ENCODE peak calls at places on chromosome 11, in seven cellular contexts. One of them, this sample, is unnamed.

GRCh38 chr11:10488581-10489443 is 33.7 kb downstream of the AMPD3 start:
- DNase-seq in K562: no peak
- DNase-seq in MCF 10A: peak
- DNase-seq in ovary: peak
- DNase-seq in Daoy: no peak
- DNase-seq in AG08396: no peak
- DNase-seq in caudate nucleus: no peak
- DNase-seq in this sample: no peak

GRCh38 chr11:124977006-124977405 is 23.0 kb downstream of the CCDC15 start:
- DNase-seq in AG08396: no peak
- DNase-seq in caudate nucleus: no peak
- DNase-seq in MCF 10A: no peak
- DNase-seq in ovary: no peak
- DNase-seq in K562: no peak
- DNase-seq in Daoy: no peak
- DNase-seq in this sample: no peak

GRCh38 chr11:14905104-14906033 is 13.3 kb upstream of the CYP2R1 start:
- DNase-seq in ovary: peak
- DNase-seq in Daoy: peak
- DNase-seq in caudate nucleus: peak
- DNase-seq in K562: no peak
- DNase-seq in AG08396: peak
- DNase-seq in MCF 10A: no peak
- DNase-seq in this sample: peak

GRCh38 chr11:74847895-74848294 is 99.2 kb downstream of the RNF169 start:
- DNase-seq in ovary: no peak
- DNase-seq in MCF 10A: no peak
- DNase-seq in AG08396: no peak
- DNase-seq in Daoy: no peak
- DNase-seq in K562: no peak
- DNase-seq in caudate nucleus: no peak
- DNase-seq in this sample: no peak

GRCh38 chr11:82586581-82586980 is 147.1 kb downstream of the FAM181B start:
- DNase-seq in MCF 10A: no peak
- DNase-seq in caudate nucleus: no peak
- DNase-seq in AG08396: no peak
- DNase-seq in Daoy: no peak
- DNase-seq in ovary: no peak
- DNase-seq in K562: no peak
- DNase-seq in this sample: no peak

GRCh38 chr11:17734986-17735822 is 623 bp downstream of the KCNC1 start:
- DNase-seq in MCF 10A: peak
- DNase-seq in AG08396: peak
- DNase-seq in Daoy: peak
- DNase-seq in K562: peak
- DNase-seq in caudate nucleus: no peak
- DNase-seq in ovary: peak
- DNase-seq in this sample: peak

GRCh38 chr11:34495724-34496377 is 17.7 kb downstream of the ELF5 start:
- DNase-seq in Daoy: peak
- DNase-seq in caudate nucleus: no peak
- DNase-seq in K562: no peak
- DNase-seq in MCF 10A: peak
- DNase-seq in AG08396: no peak
- DNase-seq in ovary: no peak
- DNase-seq in this sample: no peak

GRCh38 chr11:46366260-46366659 is 15.2 kb upstream of the MDK start:
- DNase-seq in Daoy: no peak
- DNase-seq in AG08396: no peak
- DNase-seq in K562: no peak
- DNase-seq in ovary: no peak
- DNase-seq in caudate nucleus: no peak
- DNase-seq in MCF 10A: no peak
- DNase-seq in this sample: no peak

GRCh38 chr11:64989416-64989815 is 7.4 kb downstream of the BATF2 start:
- DNase-seq in AG08396: no peak
- DNase-seq in MCF 10A: no peak
- DNase-seq in K562: no peak
- DNase-seq in Daoy: no peak
- DNase-seq in ovary: no peak
- DNase-seq in caudate nucleus: no peak
- DNase-seq in this sample: no peak

GRCh38 chr11:68349461-68350249 is 37.3 kb downstream of the LRP5 start:
- DNase-seq in MCF 10A: no peak
- DNase-seq in Daoy: no peak
- DNase-seq in K562: no peak
- DNase-seq in caudate nucleus: no peak
- DNase-seq in AG08396: no peak
- DNase-seq in ovary: no peak
- DNase-seq in this sample: no peak

GRCh38 chr11:114135737-114136151 is 76.2 kb downstream of the ZBTB16 start:
- DNase-seq in caudate nucleus: no peak
- DNase-seq in ovary: no peak
- DNase-seq in Daoy: peak
- DNase-seq in AG08396: no peak
- DNase-seq in MCF 10A: no peak
- DNase-seq in K562: no peak
- DNase-seq in this sample: no peak

GRCh38 chr11:16280256-16280682 is 76.1 kb downstream of the SOX6 start:
- DNase-seq in caudate nucleus: no peak
- DNase-seq in AG08396: no peak
- DNase-seq in MCF 10A: peak
- DNase-seq in Daoy: peak
- DNase-seq in ovary: no peak
- DNase-seq in K562: peak
- DNase-seq in this sample: no peak

GRCh38 chr11:22879615-22880014 is 19.3 kb upstream of the CCDC179 start:
- DNase-seq in ovary: no peak
- DNase-seq in AG08396: peak
- DNase-seq in caudate nucleus: no peak
- DNase-seq in MCF 10A: no peak
- DNase-seq in K562: no peak
- DNase-seq in Daoy: no peak
- DNase-seq in this sample: no peak

GRCh38 chr11:131486100-131486499 is 115.7 kb downstream of the NTM start:
- DNase-seq in caudate nucleus: no peak
- DNase-seq in ovary: no peak
- DNase-seq in AG08396: peak
- DNase-seq in Daoy: no peak
- DNase-seq in K562: no peak
- DNase-seq in MCF 10A: no peak
- DNase-seq in this sample: no peak

GRCh38 chr11:32487270-32487669 is 51.9 kb upstream of the WT1 start:
- DNase-seq in Daoy: no peak
- DNase-seq in caudate nucleus: no peak
- DNase-seq in ovary: no peak
- DNase-seq in MCF 10A: peak
- DNase-seq in AG08396: no peak
- DNase-seq in K562: peak
- DNase-seq in this sample: peak

GRCh38 chr11:19739872-19740271 is 27.2 kb downstream of the NAV2 start:
- DNase-seq in ovary: no peak
- DNase-seq in K562: no peak
- DNase-seq in AG08396: no peak
- DNase-seq in MCF 10A: no peak
- DNase-seq in caudate nucleus: no peak
- DNase-seq in Daoy: no peak
- DNase-seq in this sample: no peak

GRCh38 chr11:2512431-2513407 is 67.9 kb downstream of the KCNQ1 start:
- DNase-seq in K562: no peak
- DNase-seq in Daoy: no peak
- DNase-seq in ovary: no peak
- DNase-seq in caudate nucleus: no peak
- DNase-seq in MCF 10A: no peak
- DNase-seq in AG08396: no peak
- DNase-seq in this sample: no peak

GRCh38 chr11:125623064-125623463 is 1.9 kb upstream of the CHEK1 start:
- DNase-seq in Daoy: no peak
- DNase-seq in caudate nucleus: no peak
- DNase-seq in AG08396: no peak
- DNase-seq in ovary: no peak
- DNase-seq in MCF 10A: no peak
- DNase-seq in K562: no peak
- DNase-seq in this sample: no peak

GRCh38 chr11:91158901-91159537 is 936.2 kb upstream of the CHORDC1 start:
- DNase-seq in MCF 10A: peak
- DNase-seq in AG08396: no peak
- DNase-seq in ovary: no peak
- DNase-seq in caudate nucleus: no peak
- DNase-seq in K562: no peak
- DNase-seq in Daoy: no peak
- DNase-seq in this sample: no peak

GRCh38 chr11:113906038-113906437 is 1.4 kb downstream of the HTR3B start:
- DNase-seq in K562: no peak
- DNase-seq in ovary: no peak
- DNase-seq in MCF 10A: peak
- DNase-seq in AG08396: peak
- DNase-seq in caudate nucleus: no peak
- DNase-seq in Daoy: peak
- DNase-seq in this sample: no peak

GRCh38 chr11:128261011-128261421 is 326.3 kb downstream of the ETS1 start:
- DNase-seq in AG08396: no peak
- DNase-seq in ovary: no peak
- DNase-seq in caudate nucleus: peak
- DNase-seq in MCF 10A: no peak
- DNase-seq in K562: no peak
- DNase-seq in Daoy: no peak
- DNase-seq in this sample: no peak

GRCh38 chr11:85941380-85941973 is 86.3 kb downstream of the CCDC83 start:
- DNase-seq in K562: peak
- DNase-seq in ovary: peak
- DNase-seq in AG08396: peak
- DNase-seq in Daoy: peak
- DNase-seq in caudate nucleus: no peak
- DNase-seq in MCF 10A: peak
- DNase-seq in this sample: peak

GRCh38 chr11:40302669-40303068 is 1156.8 kb downstream of the LRRC4C start:
- DNase-seq in AG08396: no peak
- DNase-seq in K562: no peak
- DNase-seq in caudate nucleus: no peak
- DNase-seq in Daoy: no peak
- DNase-seq in ovary: no peak
- DNase-seq in MCF 10A: peak
- DNase-seq in this sample: peak

GRCh38 chr11:14422052-14422813 is 63.2 kb upstream of the RRAS2 start:
- DNase-seq in caudate nucleus: peak
- DNase-seq in MCF 10A: peak
- DNase-seq in ovary: peak
- DNase-seq in AG08396: peak
- DNase-seq in K562: peak
- DNase-seq in Daoy: peak
- DNase-seq in this sample: peak

GRCh38 chr11:80758787-80759186 is 1318.0 kb upstream of the TENM4 start:
- DNase-seq in MCF 10A: no peak
- DNase-seq in ovary: no peak
- DNase-seq in caudate nucleus: no peak
- DNase-seq in K562: no peak
- DNase-seq in AG08396: no peak
- DNase-seq in Daoy: no peak
- DNase-seq in this sample: no peak

GRCh38 chr11:46513934-46514342 is 79.9 kb downstream of the AMBRA1 start:
- DNase-seq in K562: peak
- DNase-seq in AG08396: no peak
- DNase-seq in Daoy: no peak
- DNase-seq in MCF 10A: peak
- DNase-seq in caudate nucleus: peak
- DNase-seq in ovary: peak
- DNase-seq in this sample: no peak

GRCh38 chr11:69489031-69489745 is 7.7 kb downstream of the LINC01488 start:
- DNase-seq in MCF 10A: no peak
- DNase-seq in AG08396: no peak
- DNase-seq in caudate nucleus: no peak
- DNase-seq in Daoy: no peak
- DNase-seq in K562: no peak
- DNase-seq in ovary: no peak
- DNase-seq in this sample: peak

GRCh38 chr11:113345978-113346377 is 31.6 kb downstream of the TTC12 start:
- DNase-seq in caudate nucleus: no peak
- DNase-seq in AG08396: no peak
- DNase-seq in MCF 10A: peak
- DNase-seq in ovary: no peak
- DNase-seq in Daoy: no peak
- DNase-seq in K562: no peak
- DNase-seq in this sample: no peak

GRCh38 chr11:85948884-85949283 is 93.7 kb downstream of the CCDC83 start:
- DNase-seq in Daoy: no peak
- DNase-seq in MCF 10A: no peak
- DNase-seq in caudate nucleus: no peak
- DNase-seq in K562: no peak
- DNase-seq in ovary: no peak
- DNase-seq in AG08396: no peak
- DNase-seq in this sample: no peak

GRCh38 chr11:119453881-119454280 is 30.9 kb upstream of the THY1 start:
- DNase-seq in ovary: no peak
- DNase-seq in Daoy: no peak
- DNase-seq in AG08396: no peak
- DNase-seq in MCF 10A: no peak
- DNase-seq in K562: no peak
- DNase-seq in caudate nucleus: no peak
- DNase-seq in this sample: no peak

GRCh38 chr11:128678017-128678416 is 15.9 kb upstream of the FLI1 start:
- DNase-seq in K562: no peak
- DNase-seq in caudate nucleus: no peak
- DNase-seq in Daoy: no peak
- DNase-seq in MCF 10A: no peak
- DNase-seq in ovary: no peak
- DNase-seq in AG08396: no peak
- DNase-seq in this sample: no peak

GRCh38 chr11:67646535-67647336 is 3.8 kb downstream of the ACY3 start:
- DNase-seq in ovary: no peak
- DNase-seq in MCF 10A: no peak
- DNase-seq in AG08396: no peak
- DNase-seq in Daoy: no peak
- DNase-seq in K562: no peak
- DNase-seq in caudate nucleus: no peak
- DNase-seq in this sample: no peak

GRCh38 chr11:73907191-73907590 is 30.4 kb downstream of the PAAF1 start:
- DNase-seq in ovary: no peak
- DNase-seq in MCF 10A: peak
- DNase-seq in AG08396: peak
- DNase-seq in caudate nucleus: no peak
- DNase-seq in K562: peak
- DNase-seq in Daoy: peak
- DNase-seq in this sample: peak

GRCh38 chr11:88520391-88520790 is 182.9 kb upstream of the CTSC start:
- DNase-seq in ovary: no peak
- DNase-seq in caudate nucleus: no peak
- DNase-seq in K562: no peak
- DNase-seq in MCF 10A: no peak
- DNase-seq in Daoy: no peak
- DNase-seq in AG08396: no peak
- DNase-seq in this sample: no peak

GRCh38 chr11:74849525-74850391 is 99.1 kb downstream of the XRRA1 start:
- DNase-seq in caudate nucleus: no peak
- DNase-seq in Daoy: peak
- DNase-seq in ovary: no peak
- DNase-seq in MCF 10A: peak
- DNase-seq in K562: no peak
- DNase-seq in AG08396: peak
- DNase-seq in this sample: peak

GRCh38 chr11:93626038-93626437 is 35.4 kb upstream of the CEP295 start:
- DNase-seq in AG08396: no peak
- DNase-seq in K562: no peak
- DNase-seq in MCF 10A: peak
- DNase-seq in ovary: no peak
- DNase-seq in Daoy: no peak
- DNase-seq in caudate nucleus: no peak
- DNase-seq in this sample: no peak

GRCh38 chr11:108199446-108200321 is 22.8 kb downstream of the NPAT start:
- DNase-seq in MCF 10A: peak
- DNase-seq in AG08396: peak
- DNase-seq in caudate nucleus: no peak
- DNase-seq in K562: peak
- DNase-seq in Daoy: peak
- DNase-seq in ovary: no peak
- DNase-seq in this sample: no peak

GRCh38 chr11:3947084-3947483 is 91.6 kb downstream of the STIM1 start:
- DNase-seq in AG08396: peak
- DNase-seq in MCF 10A: no peak
- DNase-seq in ovary: peak
- DNase-seq in Daoy: peak
- DNase-seq in caudate nucleus: no peak
- DNase-seq in K562: no peak
- DNase-seq in this sample: peak